ENCODE peak calls at places on chromosome 19, in four cellular contexts. One of them, this sample, is unnamed. For H3K4me1, the result is how much of the 10 kb centered on the place peaks cover.

GRCh38 chr19:11380653-11381534 is 3.2 kb downstream of the EPOR start:
- DNase-seq in PC-3: peak
- DNase-seq in SK-N-SH: peak
- DNase-seq in neural progenitor cell: peak
- DNase-seq in this sample: peak

GRCh38 chr19:46704379-46705076 is 12.4 kb downstream of the PRKD2 start:
- DNase-seq in neural progenitor cell: peak
- DNase-seq in PC-3: peak
- DNase-seq in SK-N-SH: peak
- DNase-seq in this sample: peak

GRCh38 chr19:49906879-49907564 is 10.3 kb upstream of the IL4I1 start:
- DNase-seq in PC-3: no peak
- DNase-seq in neural progenitor cell: no peak
- DNase-seq in SK-N-SH: no peak
- DNase-seq in this sample: no peak

GRCh38 chr19:55474269-55475265 is 1.9 kb upstream of the ZNF628 start:
- DNase-seq in neural progenitor cell: peak
- DNase-seq in PC-3: no peak
- DNase-seq in SK-N-SH: no peak
- DNase-seq in this sample: no peak

GRCh38 chr19:58318297-58318696 is 8.5 kb upstream of the ZSCAN22 start:
- DNase-seq in PC-3: no peak
- DNase-seq in neural progenitor cell: no peak
- DNase-seq in SK-N-SH: no peak
- DNase-seq in this sample: no peak

GRCh38 chr19:47032171-47032811 is 12.7 kb downstream of the NPAS1 start:
- DNase-seq in SK-N-SH: peak
- DNase-seq in neural progenitor cell: peak
- DNase-seq in PC-3: peak
- DNase-seq in this sample: peak

GRCh38 chr19:5913739-5914357 is at the start of gene CAPS:
- DNase-seq in SK-N-SH: no peak
- DNase-seq in PC-3: peak
- DNase-seq in neural progenitor cell: no peak
- DNase-seq in this sample: no peak

GRCh38 chr19:50522881-50523280 is 9.2 kb upstream of the ASPDH start:
- DNase-seq in SK-N-SH: no peak
- DNase-seq in PC-3: no peak
- DNase-seq in neural progenitor cell: no peak
- DNase-seq in this sample: no peak

GRCh38 chr19:47109541-47110375 is 3.8 kb downstream of the ZC3H4 start:
- DNase-seq in PC-3: peak
- DNase-seq in neural progenitor cell: no peak
- DNase-seq in SK-N-SH: no peak
- DNase-seq in this sample: peak

GRCh38 chr19:10471909-10472308 is 31.2 kb downstream of the KEAP1 start:
- DNase-seq in neural progenitor cell: no peak
- DNase-seq in PC-3: peak
- DNase-seq in SK-N-SH: peak
- DNase-seq in this sample: peak

GRCh38 chr19:3346677-3347353 is 19.6 kb upstream of the NFIC start:
- DNase-seq in PC-3: no peak
- DNase-seq in neural progenitor cell: no peak
- DNase-seq in SK-N-SH: no peak
- DNase-seq in this sample: no peak

GRCh38 chr19:3073159-3073563 is 10.9 kb upstream of the TLE5 start:
- DNase-seq in SK-N-SH: peak
- DNase-seq in PC-3: no peak
- DNase-seq in neural progenitor cell: no peak
- DNase-seq in this sample: no peak

GRCh38 chr19:28606269-28607032 is 606.5 kb downstream of the UQCRFS1 start:
- DNase-seq in neural progenitor cell: no peak
- DNase-seq in SK-N-SH: no peak
- DNase-seq in PC-3: no peak
- DNase-seq in this sample: no peak

GRCh38 chr19:38401148-38401547 is 1.7 kb upstream of the FAM98C start:
- DNase-seq in PC-3: peak
- DNase-seq in SK-N-SH: no peak
- DNase-seq in neural progenitor cell: no peak
- DNase-seq in this sample: no peak

GRCh38 chr19:2546128-2547032 is 70.5 kb downstream of the GADD45B start:
- DNase-seq in SK-N-SH: no peak
- DNase-seq in neural progenitor cell: peak
- DNase-seq in PC-3: no peak
- DNase-seq in this sample: no peak

GRCh38 chr19:51256053-51256682 is 5.3 kb downstream of the SIGLECL1 start:
- DNase-seq in PC-3: no peak
- DNase-seq in neural progenitor cell: no peak
- DNase-seq in SK-N-SH: no peak
- DNase-seq in this sample: no peak

GRCh38 chr19:56132316-56132822 is 8.7 kb upstream of the ZNF444 start:
- DNase-seq in SK-N-SH: no peak
- DNase-seq in PC-3: no peak
- DNase-seq in neural progenitor cell: peak
- DNase-seq in this sample: no peak

GRCh38 chr19:55273978-55274707 is 5.8 kb downstream of the HSPBP1 start:
- DNase-seq in PC-3: no peak
- DNase-seq in SK-N-SH: no peak
- DNase-seq in neural progenitor cell: no peak
- DNase-seq in this sample: peak

GRCh38 chr19:56839665-56840451 is 668 bp downstream of the PEG3 start:
- DNase-seq in SK-N-SH: peak
- DNase-seq in PC-3: peak
- DNase-seq in neural progenitor cell: no peak
- DNase-seq in this sample: no peak

GRCh38 chr19:54674021-54674617 is 11.3 kb downstream of the LILRB4 start:
- DNase-seq in SK-N-SH: peak
- DNase-seq in neural progenitor cell: peak
- DNase-seq in PC-3: peak
- DNase-seq in this sample: peak

GRCh38 chr19:4597975-4598671 is 38.6 kb upstream of the SEMA6B start:
- DNase-seq in SK-N-SH: peak
- DNase-seq in PC-3: peak
- DNase-seq in neural progenitor cell: peak
- DNase-seq in this sample: peak

GRCh38 chr19:48724796-48725753 is 5.5 kb upstream of the MAMSTR start:
- DNase-seq in SK-N-SH: peak
- DNase-seq in PC-3: peak
- DNase-seq in neural progenitor cell: peak
- DNase-seq in this sample: peak

GRCh38 chr19:46217476-46217875 is 12.1 kb upstream of the IGFL1 start:
- DNase-seq in PC-3: no peak
- DNase-seq in neural progenitor cell: no peak
- DNase-seq in SK-N-SH: no peak
- DNase-seq in this sample: no peak

GRCh38 chr19:10544242-10544752 is 593 bp downstream of the ATG4D start:
- DNase-seq in PC-3: no peak
- DNase-seq in neural progenitor cell: peak
- DNase-seq in SK-N-SH: no peak
- DNase-seq in this sample: peak

GRCh38 chr19:55683449-55684261 is 8.6 kb downstream of the EPN1 start:
- DNase-seq in PC-3: no peak
- DNase-seq in neural progenitor cell: no peak
- DNase-seq in SK-N-SH: no peak
- DNase-seq in this sample: no peak

GRCh38 chr19:14558370-14559066 is 13.3 kb downstream of the NDUFB7 start:
- DNase-seq in SK-N-SH: no peak
- DNase-seq in PC-3: no peak
- DNase-seq in neural progenitor cell: no peak
- DNase-seq in this sample: no peak
- H3K4me1 ChIP-seq in SK-N-SH: under half
- H3K4me1 ChIP-seq in PC-3: under half
- H3K4me1 ChIP-seq in neural progenitor cell: under half
- H3K4me1 ChIP-seq in this sample: under half

GRCh38 chr19:13118424-13119193 is 545 bp downstream of the NACC1 start:
- DNase-seq in neural progenitor cell: peak
- DNase-seq in PC-3: peak
- DNase-seq in SK-N-SH: peak
- DNase-seq in this sample: peak
- TF ChIP-seq EZH2phosphoT487 in neural progenitor cell: no peak
- TF ChIP-seq EZH2phosphoT487 in PC-3: no peak
- TF ChIP-seq EZH2phosphoT487 in SK-N-SH: no peak
- TF ChIP-seq EZH2phosphoT487 in this sample: no peak

DNA sequence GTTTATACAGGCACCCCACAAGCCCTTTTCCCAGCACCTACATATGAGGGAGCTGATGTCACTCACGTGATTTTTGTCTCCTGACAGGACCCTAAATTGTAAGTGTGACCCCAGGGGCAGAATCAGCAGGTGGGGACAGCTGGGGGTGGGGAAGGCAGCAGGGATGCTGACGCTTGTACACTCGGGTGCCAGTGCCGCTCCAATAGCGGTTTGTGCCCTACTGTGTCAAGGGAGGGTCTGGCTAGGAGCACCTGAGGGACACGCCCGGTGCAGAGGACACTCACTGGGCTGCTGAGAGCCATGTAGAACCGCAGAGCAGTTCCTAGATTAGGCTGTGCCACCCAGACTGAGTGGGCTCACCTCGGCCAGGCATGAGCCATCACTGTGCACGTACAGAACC is 81.3 kb downstream of the SCGB2B2 start:
- DNase-seq in PC-3: no peak
- DNase-seq in SK-N-SH: no peak
- DNase-seq in neural progenitor cell: no peak
- DNase-seq in this sample: no peak
- H3K4me1 ChIP-seq in PC-3: under half
- H3K4me1 ChIP-seq in SK-N-SH: under half
- H3K4me1 ChIP-seq in neural progenitor cell: under half
- H3K4me1 ChIP-seq in this sample: under half

GRCh38 chr19:45179063-45179847 is 671 bp downstream of the BLOC1S3 start:
- DNase-seq in SK-N-SH: peak
- DNase-seq in PC-3: peak
- DNase-seq in neural progenitor cell: peak
- DNase-seq in this sample: no peak
- TF ChIP-seq EZH2phosphoT487 in SK-N-SH: no peak
- TF ChIP-seq EZH2phosphoT487 in PC-3: no peak
- TF ChIP-seq EZH2phosphoT487 in neural progenitor cell: no peak
- TF ChIP-seq EZH2phosphoT487 in this sample: no peak

DNA sequence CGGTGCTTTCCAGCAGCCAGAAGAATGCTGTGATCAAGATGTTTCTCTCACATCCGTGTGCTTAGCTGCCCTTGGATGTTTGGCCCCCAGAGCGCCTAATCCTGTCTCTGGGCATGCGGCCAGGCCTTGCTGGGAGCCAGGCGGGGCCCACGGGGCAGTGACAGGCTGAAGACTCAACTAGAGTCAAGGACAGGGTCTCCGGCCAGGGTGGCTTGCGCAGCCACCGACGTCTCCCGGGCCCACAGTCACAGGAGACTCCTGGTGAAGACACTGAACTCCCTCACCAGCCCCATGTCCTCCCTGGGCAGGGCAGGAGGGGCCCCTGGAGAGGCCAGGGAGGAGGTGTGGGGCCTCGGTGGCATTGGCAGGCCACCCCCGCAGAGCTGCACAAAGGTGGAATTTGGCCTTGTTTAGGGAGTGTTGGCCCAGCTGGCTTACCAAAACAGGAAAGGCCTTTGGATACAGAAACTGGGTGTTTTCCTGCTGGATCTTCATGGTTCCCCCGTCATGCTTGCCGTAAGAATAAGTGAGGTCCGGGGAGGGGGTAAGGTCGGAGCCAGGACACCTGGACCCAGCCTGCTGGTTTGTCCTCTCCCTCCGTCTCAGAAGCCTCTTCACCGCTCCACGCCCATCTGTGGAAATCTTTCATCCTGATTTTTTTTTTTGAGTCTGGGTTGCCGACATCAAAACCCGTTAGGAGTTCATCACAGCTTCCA is 10.0 kb upstream of the NDUFS7 start:
- DNase-seq in PC-3: no peak
- DNase-seq in SK-N-SH: no peak
- DNase-seq in neural progenitor cell: no peak
- DNase-seq in this sample: no peak
- H3K4me1 ChIP-seq in PC-3: under half
- H3K4me1 ChIP-seq in SK-N-SH: under half
- H3K4me1 ChIP-seq in neural progenitor cell: under half
- H3K4me1 ChIP-seq in this sample: under half

GRCh38 chr19:18764591-18765051 is 26.5 kb downstream of the COMP start:
- DNase-seq in SK-N-SH: no peak
- DNase-seq in neural progenitor cell: no peak
- DNase-seq in PC-3: peak
- DNase-seq in this sample: no peak

GRCh38 chr19:18765224-18765623 is 25.9 kb downstream of the COMP start:
- DNase-seq in SK-N-SH: no peak
- DNase-seq in neural progenitor cell: no peak
- DNase-seq in PC-3: no peak
- DNase-seq in this sample: peak

GRCh38 chr19:18761531-18762110 is 29.5 kb downstream of the COMP start:
- DNase-seq in PC-3: no peak
- DNase-seq in neural progenitor cell: no peak
- DNase-seq in SK-N-SH: no peak
- DNase-seq in this sample: no peak

GRCh38 chr19:18762125-18763023 is 28.7 kb downstream of the COMP start:
- DNase-seq in PC-3: peak
- DNase-seq in neural progenitor cell: no peak
- DNase-seq in SK-N-SH: peak
- DNase-seq in this sample: no peak

GRCh38 chr19:18763674-18764590 is 27.2 kb downstream of the COMP start:
- DNase-seq in PC-3: peak
- DNase-seq in SK-N-SH: peak
- DNase-seq in neural progenitor cell: no peak
- DNase-seq in this sample: no peak
- TF ChIP-seq EZH2phosphoT487 in PC-3: no peak
- TF ChIP-seq EZH2phosphoT487 in SK-N-SH: no peak
- TF ChIP-seq EZH2phosphoT487 in neural progenitor cell: no peak
- TF ChIP-seq EZH2phosphoT487 in this sample: no peak

GRCh38 chr19:22517496-22518411 is 95.6 kb upstream of the ZNF98 start:
- DNase-seq in neural progenitor cell: no peak
- DNase-seq in PC-3: no peak
- DNase-seq in SK-N-SH: peak
- DNase-seq in this sample: no peak
- H3K4me1 ChIP-seq in neural progenitor cell: under half
- H3K4me1 ChIP-seq in PC-3: under half
- H3K4me1 ChIP-seq in SK-N-SH: under half
- H3K4me1 ChIP-seq in this sample: under half

GRCh38 chr19:30780456-30780855 is 408.3 kb downstream of the ZNF536 start:
- DNase-seq in PC-3: no peak
- DNase-seq in neural progenitor cell: no peak
- DNase-seq in SK-N-SH: no peak
- DNase-seq in this sample: no peak

GRCh38 chr19:30780032-30780431 is 407.8 kb downstream of the ZNF536 start:
- DNase-seq in neural progenitor cell: no peak
- DNase-seq in SK-N-SH: no peak
- DNase-seq in PC-3: no peak
- DNase-seq in this sample: no peak

GRCh38 chr19:30783212-30783611 is 411.0 kb downstream of the ZNF536 start:
- DNase-seq in neural progenitor cell: no peak
- DNase-seq in SK-N-SH: no peak
- DNase-seq in PC-3: no peak
- DNase-seq in this sample: no peak

GRCh38 chr19:30781047-30781446 is 408.9 kb downstream of the ZNF536 start:
- DNase-seq in SK-N-SH: no peak
- DNase-seq in neural progenitor cell: no peak
- DNase-seq in PC-3: no peak
- DNase-seq in this sample: no peak

DNA sequence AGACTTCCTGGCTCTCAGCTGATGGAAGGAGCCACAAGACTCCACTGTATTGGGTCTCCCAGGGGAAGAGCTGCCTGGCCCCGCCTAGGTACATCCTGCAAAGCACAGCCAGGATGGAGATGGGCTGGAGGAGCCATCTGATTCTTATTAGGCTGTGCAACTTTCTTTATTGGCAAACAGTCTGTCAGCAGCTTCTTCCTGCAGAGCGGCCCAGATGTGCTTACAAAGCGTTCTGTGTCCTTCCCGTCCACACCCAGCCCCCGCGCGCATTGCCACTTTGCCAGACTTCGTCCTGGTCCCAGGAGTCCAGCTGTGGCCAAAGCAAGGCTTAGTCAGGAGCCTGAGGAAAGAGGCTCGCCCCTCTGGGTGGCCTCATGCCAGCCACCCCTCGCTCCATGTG is 409.3 kb downstream of the ZNF536 start:
- DNase-seq in PC-3: no peak
- DNase-seq in SK-N-SH: peak
- DNase-seq in neural progenitor cell: no peak
- DNase-seq in this sample: no peak
- TF ChIP-seq EZH2phosphoT487 in PC-3: no peak
- TF ChIP-seq EZH2phosphoT487 in SK-N-SH: no peak
- TF ChIP-seq EZH2phosphoT487 in neural progenitor cell: no peak
- TF ChIP-seq EZH2phosphoT487 in this sample: no peak